ENCODE peak calls at places on chromosomes 3 and 15, in four cellular contexts. L, Q, O and I are unnamed samples.

GRCh38 chr3:140219161-140219745 is 284.3 kb downstream of the CLSTN2 start:
- DNase-seq in O (no peak), Q (no peak), L (no peak), I (no peak)

GRCh38 chr15:63244976-63245645 is 32.3 kb upstream of the APH1B start:
- DNase-seq in Q (no peak), L (peak; percentile 57), O (no peak), I (no peak)

GRCh38 chr15:51108933-51109550 is 14.3 kb upstream of the TNFAIP8L3 start:
- DNase-seq in Q (no peak), O (no peak), L (peak; percentile 75), I (peak; percentile 74)

GRCh38 chr3:101182734-101183133 is 137.6 kb downstream of the IMPG2 start:
- DNase-seq in Q (no peak), L (peak; percentile 47), O (no peak), I (no peak)

GRCh38 chr3:194045289-194045688 is 90.7 kb upstream of the HES1 start:
- DNase-seq in L (no peak), O (no peak), Q (no peak), I (no peak)

GRCh38 chr3:157159762-157160651 is at the start of gene CCNL1:
- DNase-seq in O (peak; percentile 97), Q (peak; percentile 98), L (peak; percentile 99), I (peak; percentile 99)

GRCh38 chr3:46713898-46714552 is 3.6 kb downstream of the PRSS50 start:
- DNase-seq in Q (no peak), L (no peak), O (no peak), I (peak; percentile 41)

GRCh38 chr3:29275309-29275708 is 5.6 kb upstream of the RBMS3 start:
- DNase-seq in Q (no peak), O (no peak), L (peak; percentile 31), I (no peak)

GRCh38 chr3:46856576-46857471 is 6.4 kb downstream of the MYL3 start:
- DNase-seq in L (no peak), Q (peak; percentile 14), O (no peak), I (peak; percentile 35)

GRCh38 chr3:10505791-10506585 is 602 bp upstream of the ATP2B2 start:
- DNase-seq in L (no peak), Q (no peak), O (no peak), I (no peak)

GRCh38 chr3:194395767-194396527 is 3.1 kb downstream of the GP5 start:
- DNase-seq in O (no peak), Q (no peak), L (peak; percentile 31), I (peak; percentile 63)

GRCh38 chr15:56339594-56339993 is 25.6 kb upstream of the TEX9 start:
- DNase-seq in Q (no peak), O (no peak), L (no peak), I (no peak)

GRCh38 chr3:148865039-148865438 is at the start of gene CPA3:
- DNase-seq in O (peak; percentile 55), L (no peak), Q (no peak), I (no peak)

GRCh38 chr3:148081926-148082325 is 615.8 kb upstream of the AGTR1 start:
- DNase-seq in O (no peak), L (no peak), Q (no peak), I (no peak)

GRCh38 chr3:127786358-127787070 is 35.8 kb downstream of the MGLL start:
- DNase-seq in O (no peak), Q (peak; percentile 73), L (no peak), I (peak; percentile 80)

GRCh38 chr3:69866988-69867720 is 127.9 kb downstream of the MITF start:
- DNase-seq in O (no peak), L (peak; percentile 57), Q (no peak), I (no peak)

GRCh38 chr3:57288403-57288802 is 4.1 kb downstream of the ASB14 start:
- DNase-seq in O (no peak), L (no peak), Q (no peak), I (no peak)

GRCh38 chr3:125148016-125148812 is 64.3 kb downstream of the SLC12A8 start:
- DNase-seq in Q (no peak), L (no peak), O (no peak), I (no peak)

GRCh38 chr15:44490628-44491027 is 46.3 kb upstream of the EIF3J start:
- DNase-seq in O (no peak), Q (no peak), L (no peak), I (no peak)

GRCh38 chr3:134769469-134769868 is 25.6 kb upstream of the EPHB1 start:
- DNase-seq in Q (no peak), O (no peak), L (no peak), I (no peak)

GRCh38 chr15:33766329-33766728 is 202.0 kb upstream of the CHRM5 start:
- DNase-seq in L (peak; percentile 40), O (no peak), Q (no peak), I (no peak)

GRCh38 chr3:37179144-37179967 is 5.0 kb upstream of the LRRFIP2 start:
- DNase-seq in O (no peak), L (no peak), Q (no peak), I (no peak)

GRCh38 chr15:80251505-80252280 is at the start of gene CTXND1:
- DNase-seq in Q (no peak), O (no peak), L (no peak), I (no peak)

GRCh38 chr3:122687298-122687697 is 6.7 kb downstream of the PARP14 start:
- DNase-seq in O (no peak), Q (no peak), L (no peak), I (no peak)

GRCh38 chr3:80771085-80771484 is 990.4 kb downstream of the GBE1 start:
- DNase-seq in L (peak; percentile 63), O (no peak), Q (no peak), I (no peak)

GRCh38 chr3:8970971-8971589 is 7.8 kb upstream of the RAD18 start:
- DNase-seq in L (peak; percentile 80), Q (no peak), O (peak; percentile 36), I (no peak)

GRCh38 chr3:172918165-172918564 is 167.6 kb downstream of the ECT2 start:
- DNase-seq in O (no peak), Q (no peak), L (peak; percentile 60), I (no peak)

GRCh38 chr3:5657109-5657508 is 469.6 kb downstream of the EDEM1 start:
- DNase-seq in Q (no peak), O (no peak), L (no peak), I (peak; percentile 36)

GRCh38 chr15:68415501-68416157 is 16.3 kb downstream of the ITGA11 start:
- DNase-seq in L (no peak), Q (no peak), O (no peak), I (no peak)

GRCh38 chr3:99753268-99753975 is 64.2 kb upstream of the CMSS1 start:
- DNase-seq in O (peak; percentile 22), L (peak; percentile 93), Q (no peak), I (no peak)

GRCh38 chr15:60370804-60371700 is 26.7 kb downstream of the ANXA2 start:
- DNase-seq in Q (no peak), O (no peak), L (peak; percentile 99), I (peak; percentile 89)

GRCh38 chr3:15936347-15936746 is 138.6 kb upstream of the ANKRD28 start:
- DNase-seq in O (no peak), Q (no peak), L (peak; percentile 16), I (no peak)

GRCh38 chr3:81989274-81989673 is 227.8 kb upstream of the GBE1 start:
- DNase-seq in L (no peak), O (no peak), Q (no peak), I (no peak)

GRCh38 chr3:157071744-157072525 is 88.0 kb downstream of the CCNL1 start:
- DNase-seq in O (no peak), L (no peak), Q (no peak), I (no peak)

GRCh38 chr15:63414474-63415201 is 33.0 kb upstream of the CA12 start:
- DNase-seq in Q (no peak), L (no peak), O (no peak), I (no peak)